ENCODE peak calls at places on chromosomes 1 and 21, in four cellular contexts. X is upper lobe of right lung; U is CD8-positive, alpha-beta memory T cell; Z is tibial artery. L is an unnamed sample.

GRCh38 chr1:204377800-204378608 is 18.3 kb upstream of the PLEKHA6 start:
- DNase-seq in X (peak; percentile 81), U (peak; percentile 45), Z (no peak), L (peak; percentile 66)

GRCh38 chr1:25933479-25934365 is 27.5 kb upstream of the STMN1 start:
- DNase-seq in X (no peak), U (no peak), Z (no peak), L (no peak)

GRCh38 chr1:224430511-224431113 is 4.0 kb downstream of the WDR26 start:
- DNase-seq in X (no peak), U (no peak), Z (no peak), L (no peak)

GRCh38 chr1:226110249-226111108 is 48.0 kb downstream of the H3-3A start:
- DNase-seq in X (peak; percentile 89), U (peak; percentile 34), Z (peak; percentile 64), L (peak; percentile 78)

GRCh38 chr1:39900662-39901485 is 843 bp downstream of the MYCL start:
- DNase-seq in X (peak; percentile 78), U (no peak), Z (no peak), L (no peak)

GRCh38 chr21:41029573-41029972 is 138.4 kb upstream of the BACE2 start:
- DNase-seq in X (no peak), U (no peak), Z (no peak), L (no peak)

GRCh38 chr1:185154912-185155513 is 1.7 kb downstream of the TRMT1L start:
- DNase-seq in X (no peak), U (no peak), Z (no peak), L (no peak)

GRCh38 chr1:42552636-42553035 is 89.5 kb downstream of the CCDC30 start:
- DNase-seq in X (no peak), U (no peak), Z (no peak), L (no peak)

GRCh38 chr1:172356620-172357019 is 63.9 kb upstream of the C1orf105 start:
- DNase-seq in X (no peak), U (no peak), Z (no peak), L (no peak)

GRCh38 chr1:67676946-67677345 is 8.1 kb upstream of the GADD45A start:
- DNase-seq in X (no peak), U (no peak), Z (no peak), L (no peak)

GRCh38 chr1:86421601-86422280 is 2.2 kb upstream of the CLCA2 start:
- DNase-seq in X (no peak), U (no peak), Z (no peak), L (no peak)

GRCh38 chr1:21121764-21122471 is 54.8 kb downstream of the EIF4G3 start:
- DNase-seq in X (no peak), U (no peak), Z (no peak), L (no peak)

GRCh38 chr1:205421728-205422127 is at the start of gene LEMD1:
- DNase-seq in X (no peak), U (no peak), Z (no peak), L (no peak)

GRCh38 chr1:11058595-11059165 is 1.1 kb downstream of the SRM start:
- DNase-seq in X (no peak), U (no peak), Z (no peak), L (no peak)

GRCh38 chr1:167627865-167628641 is 2.0 kb upstream of the RCSD1 start:
- DNase-seq in X (no peak), U (peak; percentile 60), Z (no peak), L (no peak)

GRCh38 chr1:41769068-41769467 is 149.7 kb downstream of the HIVEP3 start:
- DNase-seq in X (no peak), U (no peak), Z (no peak), L (no peak)

GRCh38 chr1:53637726-53638640 is 101.0 kb downstream of the GLIS1 start:
- DNase-seq in X (peak; percentile 35), U (no peak), Z (peak; percentile 10), L (no peak)

GRCh38 chr1:246703581-246703980 is 20.6 kb upstream of the SCCPDH start:
- DNase-seq in X (no peak), U (no peak), Z (no peak), L (no peak)

GRCh38 chr1:12580054-12580887 is 37.7 kb downstream of the DHRS3 start:
- DNase-seq in X (no peak), U (no peak), Z (peak; percentile 70), L (peak; percentile 86)

GRCh38 chr1:10064416-10065343 is 31.9 kb downstream of the UBE4B start:
- DNase-seq in X (no peak), U (no peak), Z (no peak), L (no peak)

GRCh38 chr1:54407201-54407956 is 1.2 kb upstream of the SSBP3 start:
- DNase-seq in X (no peak), U (peak; percentile 50), Z (peak; percentile 83), L (peak; percentile 93)

GRCh38 chr1:206940588-206940936 is 5.7 kb downstream of the PIGR start:
- DNase-seq in X (no peak), U (no peak), Z (no peak), L (no peak)

GRCh38 chr1:244022301-244022700 is 28.8 kb upstream of the ZBTB18 start:
- DNase-seq in X (no peak), U (no peak), Z (no peak), L (no peak)

GRCh38 chr1:74937176-74937575 is 197.0 kb upstream of the LHX8 start:
- DNase-seq in X (no peak), U (no peak), Z (no peak), L (no peak)

GRCh38 chr1:74946389-74946788 is 187.8 kb upstream of the LHX8 start:
- DNase-seq in X (no peak), U (no peak), Z (no peak), L (no peak)

GRCh38 chr1:74943046-74943445 is 191.1 kb upstream of the LHX8 start:
- DNase-seq in X (no peak), U (no peak), Z (no peak), L (no peak)
- H3K27ac ChIP-seq in X (no peak overlapping the region), U (no peak overlapping the region), Z (no peak overlapping the region), L (no peak overlapping the region)

DNA sequence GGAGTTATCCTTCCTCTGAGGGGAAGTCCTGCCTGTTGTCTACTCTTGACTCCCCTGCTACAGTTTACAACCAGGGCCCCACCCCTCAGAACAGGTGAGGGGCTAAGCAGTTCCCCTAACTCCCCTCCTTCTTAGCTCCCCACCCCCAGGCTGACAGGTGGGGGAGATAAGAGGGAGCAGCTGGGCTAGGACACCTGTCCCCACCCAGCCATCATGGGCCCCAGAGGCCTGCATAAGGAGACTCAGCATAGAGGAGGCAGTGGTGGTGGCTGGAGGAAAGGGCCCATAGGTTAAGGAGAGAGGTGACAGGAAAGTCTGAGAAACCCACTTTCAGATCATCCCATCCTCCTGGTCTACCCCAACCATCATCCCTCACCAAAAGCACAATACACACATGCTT is 6.8 kb downstream of the MEF2D start:
- DNase-seq in X (no peak), U (no peak), Z (no peak), L (no peak)
- H3K27ac ChIP-seq in X (no peak overlapping the region), U (no peak overlapping the region), Z (peak overlapping the region; percentile 85), L (peak overlapping the region; percentile 100)

GRCh38 chr1:78833491-78833890 is 173.0 kb downstream of the ADGRL4 start:
- DNase-seq in X (no peak), U (no peak), Z (no peak), L (no peak)

GRCh38 chr1:78831731-78832360 is 174.7 kb downstream of the ADGRL4 start:
- DNase-seq in X (no peak), U (no peak), Z (no peak), L (no peak)

GRCh38 chr1:78825561-78825960 is 175.9 kb downstream of the IFI44 start:
- DNase-seq in X (no peak), U (no peak), Z (no peak), L (no peak)

GRCh38 chr1:78834201-78834741 is 172.3 kb downstream of the ADGRL4 start:
- DNase-seq in X (no peak), U (no peak), Z (no peak), L (no peak)

DNA sequence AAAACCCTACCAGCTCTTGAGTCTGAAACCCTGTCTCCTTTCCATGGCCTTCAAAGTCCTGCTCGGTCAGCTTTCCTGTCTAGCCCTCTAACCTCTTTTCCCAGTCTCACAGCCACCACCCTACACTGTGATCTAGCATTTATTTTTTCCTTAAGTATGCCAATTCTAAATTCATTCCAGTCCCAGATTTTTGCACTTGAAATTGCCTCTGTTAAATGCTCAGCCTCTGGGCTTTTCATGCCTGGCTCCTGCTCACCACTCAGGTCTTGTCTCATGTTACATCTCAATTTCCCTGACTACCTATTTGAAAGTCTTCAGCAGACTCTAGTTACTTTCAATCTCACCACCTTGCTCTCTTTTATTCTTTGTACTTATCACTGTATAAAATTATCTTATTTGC is 176.2 kb downstream of the ADGRL4 start:
- DNase-seq in X (no peak), U (no peak), Z (no peak), L (no peak)
- H3K27ac ChIP-seq in X (no peak overlapping the region), U (no peak overlapping the region), Z (no peak overlapping the region), L (no peak overlapping the region)

GRCh38 chr21:44005593-44005992 is 6.5 kb upstream of the TRAPPC10 start:
- DNase-seq in X (no peak), U (no peak), Z (no peak), L (no peak)
- H3K27ac ChIP-seq in X (peak overlapping the region; percentile 73), U (no peak overlapping the region), Z (peak overlapping the region; percentile 48), L (peak overlapping the region; percentile 78)

GRCh38 chr1:233460692-233461091 is 133.2 kb downstream of the MAP3K21 start:
- DNase-seq in X (no peak), U (no peak), Z (no peak), L (no peak)
- H3K27ac ChIP-seq in X (no peak overlapping the region), U (no peak overlapping the region), Z (no peak overlapping the region), L (no peak overlapping the region)

GRCh38 chr21:45434645-45435217 is 29.8 kb downstream of the COL18A1 start:
- DNase-seq in X (no peak), U (no peak), Z (no peak), L (no peak)

GRCh38 chr21:45433301-45433700 is 28.3 kb downstream of the COL18A1 start:
- DNase-seq in X (no peak), U (no peak), Z (no peak), L (no peak)

GRCh38 chr21:45436371-45437040 is 31.5 kb downstream of the COL18A1 start:
- DNase-seq in X (no peak), U (no peak), Z (no peak), L (no peak)

GRCh38 chr21:45433911-45434644 is 29.1 kb downstream of the COL18A1 start:
- DNase-seq in X (no peak), U (no peak), Z (no peak), L (no peak)

GRCh38 chr21:45435405-45435981 is 30.5 kb downstream of the COL18A1 start:
- DNase-seq in X (no peak), U (no peak), Z (no peak), L (no peak)
- H3K27ac ChIP-seq in X (no peak overlapping the region), U (no peak overlapping the region), Z (peak overlapping the region; percentile 64), L (peak overlapping the region; percentile 38)

DNA sequence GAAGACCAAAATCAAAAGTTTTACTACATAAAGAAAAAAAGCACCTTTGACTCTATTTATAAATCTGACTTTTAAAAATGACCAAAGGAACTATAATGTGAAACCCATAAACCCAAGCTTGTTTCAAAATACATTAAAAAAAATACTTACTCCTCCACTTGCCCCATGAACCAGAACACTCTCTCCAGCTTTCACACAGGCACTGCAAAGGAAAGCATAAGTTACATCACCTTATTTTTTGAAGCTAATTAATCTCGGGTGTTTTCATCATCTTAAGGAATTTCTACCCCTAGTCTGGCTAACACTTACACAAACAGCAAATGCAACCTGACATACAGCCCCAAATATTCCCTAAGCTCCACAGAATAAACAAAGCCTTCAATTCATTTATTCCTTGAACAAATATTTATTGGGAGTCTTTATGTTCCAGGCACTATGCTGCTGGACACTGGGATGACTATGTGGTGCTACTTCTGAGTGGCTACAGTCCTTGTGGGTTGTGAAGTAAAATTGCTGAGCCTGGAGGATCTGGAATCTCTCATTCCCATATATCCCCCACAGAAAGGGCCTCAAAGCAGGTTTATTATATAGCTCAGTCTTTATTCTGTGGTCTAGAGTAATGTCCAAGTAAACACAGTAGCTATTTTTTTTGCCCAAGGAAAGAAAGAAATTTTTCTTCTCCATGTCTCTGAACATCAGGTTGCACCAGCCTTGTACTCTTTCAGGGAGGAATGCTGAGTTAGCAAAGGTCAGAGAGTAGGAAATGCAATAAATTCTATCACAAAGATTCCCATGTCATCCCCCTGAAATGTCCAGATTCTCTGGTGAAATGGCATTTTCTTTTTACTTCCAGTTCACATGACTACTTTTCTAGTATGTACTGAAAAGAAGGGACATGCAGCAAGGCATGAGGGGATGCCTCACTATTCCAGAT is 18.2 kb downstream of the CRYZ start:
- DNase-seq in X (no peak), U (no peak), Z (no peak), L (no peak)
- H3K27ac ChIP-seq in X (no peak overlapping the region), U (no peak overlapping the region), Z (no peak overlapping the region), L (peak overlapping the region; percentile 63)